ENCODE peak calls at places on chromosome 22, in four cellular contexts. I is GM12878, C is fibroblast of mammary gland, U is kidney. T is an unnamed sample.
A peak's percentile ranks its signal among the peaks of the same experiment; 100 is the strongest.

GRCh38 chr22:40855104-40855959 is 1.1 kb downstream of the ST13 start:
- DNase-seq in C (peak; percentile 63), I (no peak), U (no peak), T (no peak)

GRCh38 chr22:19891350-19892248 is 36.9 kb upstream of the GNB1L start:
- DNase-seq in I (no peak), U (peak; percentile 75), C (peak; percentile 84), T (peak; percentile 59)

GRCh38 chr22:20986365-20986764 is 4.3 kb downstream of the LZTR1 start:
- DNase-seq in I (no peak), U (no peak), C (no peak), T (no peak)

GRCh38 chr22:33917744-33918406 is 2.4 kb downstream of the LARGE1 start:
- DNase-seq in I (peak; percentile 37), C (peak; percentile 23), U (no peak), T (no peak)

GRCh38 chr22:18985761-18986160 is 49.7 kb upstream of the PRODH start:
- DNase-seq in U (no peak), I (no peak), C (no peak), T (no peak)

GRCh38 chr22:21961886-21962654 is 9.4 kb upstream of the PPM1F start:
- DNase-seq in C (peak; percentile 75), U (no peak), I (no peak), T (peak; percentile 13)

GRCh38 chr22:20380486-20380885 is 13.5 kb upstream of the ZNF74 start:
- DNase-seq in U (no peak), I (no peak), C (no peak), T (no peak)

GRCh38 chr22:37492428-37493344 is 6.5 kb upstream of the MFNG start:
- DNase-seq in U (no peak), C (peak; percentile 62), I (no peak), T (no peak)

GRCh38 chr22:44363980-44364749 is 51.4 kb upstream of the SHISAL1 start:
- DNase-seq in C (no peak), I (no peak), U (peak; percentile 60), T (no peak)

GRCh38 chr22:48665286-48666010 is 1162.2 kb downstream of the BRD1 start:
- DNase-seq in C (no peak), U (no peak), I (no peak), T (no peak)

GRCh38 chr22:19770349-19771220 is 10.0 kb downstream of the TBX1 start:
- DNase-seq in I (no peak), C (no peak), U (peak; percentile 52), T (no peak)

GRCh38 chr22:34414467-34415440 is 494.5 kb upstream of the LARGE1 start:
- DNase-seq in I (peak; percentile 39), U (no peak), C (peak; percentile 8), T (no peak)

GRCh38 chr22:39241632-39242388 is 3.0 kb downstream of the PDGFB start:
- DNase-seq in C (no peak), U (no peak), I (no peak), T (no peak)

GRCh38 chr22:33539902-33540751 is 380.1 kb downstream of the LARGE1 start:
- DNase-seq in C (peak; percentile 33), U (peak; percentile 94), I (no peak), T (no peak)

GRCh38 chr22:20549232-20549841 is 41.9 kb downstream of the MED15 start:
- DNase-seq in U (no peak), C (peak; percentile 51), I (no peak), T (no peak)

GRCh38 chr22:48567213-48567975 is 1260.3 kb downstream of the BRD1 start:
- DNase-seq in I (no peak), C (no peak), U (peak; percentile 67), T (no peak)

GRCh38 chr22:38272373-38273134 is at the start of gene TMEM184B:
- DNase-seq in U (peak; percentile 90), C (peak; percentile 56), I (no peak), T (no peak)

GRCh38 chr22:37493979-37494378 is 7.8 kb upstream of the MFNG start:
- DNase-seq in C (no peak), U (no peak), I (no peak), T (no peak)

GRCh38 chr22:39110631-39111561 is 13.9 kb downstream of the APOBEC3H start:
- DNase-seq in U (no peak), I (no peak), C (no peak), T (no peak)

GRCh38 chr22:39522567-39523300 is 2.4 kb downstream of the ATF4 start:
- DNase-seq in U (peak; percentile 42), C (peak; percentile 75), I (no peak), T (no peak)

GRCh38 chr22:38751422-38752346 is 4.1 kb downstream of the SUN2 start:
- DNase-seq in I (peak; percentile 65), C (no peak), U (peak; percentile 87), T (no peak)

GRCh38 chr22:35064664-35065063 is 1.3 kb upstream of the ISX start:
- DNase-seq in C (no peak), U (no peak), I (peak; percentile 68), T (no peak)

GRCh38 chr22:35308480-35308945 is 8.8 kb downstream of the TOM1 start:
- DNase-seq in U (no peak), I (peak; percentile 88), C (no peak), T (no peak)

GRCh38 chr22:19704355-19705015 is 9.8 kb upstream of the SEPTIN5 start:
- DNase-seq in U (peak; percentile 45), I (no peak), C (no peak), T (no peak)

GRCh38 chr22:40705918-40706682 is 26.8 kb downstream of the MCHR1 start:
- DNase-seq in U (no peak), I (no peak), C (no peak), T (no peak)

GRCh38 chr22:19488884-19489843 is 9.4 kb downstream of the CDC45 start:
- DNase-seq in I (no peak), U (no peak), C (peak; percentile 30), T (no peak)

GRCh38 chr22:49727191-49727880 is 100.3 kb downstream of the BRD1 start:
- DNase-seq in C (no peak), U (no peak), I (no peak), T (no peak)
- H3K4me3 ChIP-seq in C (no peak overlapping the region), U (no peak overlapping the region), I (no peak overlapping the region), T (no peak overlapping the region)

DNA sequence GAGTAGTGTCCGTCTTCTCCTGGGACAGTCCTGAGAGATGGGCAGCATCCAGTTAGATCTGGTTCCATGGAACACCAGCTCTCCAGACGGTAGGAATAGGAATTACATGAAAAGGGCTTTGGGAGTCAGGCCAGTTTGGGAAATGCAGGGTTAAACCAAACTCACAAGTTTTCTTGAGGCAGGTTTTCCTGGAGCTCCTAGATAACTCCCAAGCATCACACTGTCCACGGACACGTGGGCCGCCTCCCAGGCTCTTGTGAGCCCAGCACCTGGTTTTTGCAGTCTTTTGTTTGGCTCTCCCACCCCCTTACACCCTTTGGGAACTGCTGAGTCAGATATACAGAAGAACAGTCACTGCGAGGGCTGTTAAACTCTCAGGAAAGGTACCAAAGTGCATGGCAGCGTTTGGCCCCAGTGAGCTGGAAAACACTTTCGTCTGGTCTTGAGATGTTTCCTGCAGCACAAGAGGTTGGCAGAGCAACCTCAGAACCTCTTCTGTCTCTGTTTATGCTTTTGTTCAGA is 90.0 kb downstream of the BCR start:
- DNase-seq in C (peak; percentile 5), I (no peak), U (no peak), T (no peak)
- H3K4me3 ChIP-seq in C (no peak overlapping the region), I (no peak overlapping the region), U (no peak overlapping the region), T (no peak overlapping the region)

DNA sequence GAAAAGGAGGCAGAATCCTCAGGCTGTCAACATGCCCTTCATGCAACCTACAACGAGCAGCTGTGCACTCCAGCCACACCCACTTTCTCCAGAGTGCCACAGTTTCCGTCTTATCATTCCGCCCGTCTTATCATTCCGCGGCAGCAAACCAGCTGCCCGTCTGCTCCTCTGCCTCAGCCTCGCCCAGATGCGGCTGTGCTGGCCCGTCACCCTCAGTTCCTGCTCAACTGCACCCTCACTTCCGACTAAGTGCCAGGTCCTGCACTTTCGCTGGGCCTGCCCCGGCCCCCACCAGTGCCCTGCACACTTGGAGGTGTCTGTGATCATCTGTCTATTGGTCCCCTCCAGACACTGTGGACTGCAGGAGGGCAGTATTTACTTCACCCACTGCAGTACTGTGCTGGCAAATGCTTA is 43.7 kb downstream of the MICAL3 start:
- DNase-seq in I (no peak), U (no peak), C (peak; percentile 23), T (no peak)
- H3K4me3 ChIP-seq in I (no peak overlapping the region), U (no peak overlapping the region), C (no peak overlapping the region), T (peak overlapping the region; percentile 23)

DNA sequence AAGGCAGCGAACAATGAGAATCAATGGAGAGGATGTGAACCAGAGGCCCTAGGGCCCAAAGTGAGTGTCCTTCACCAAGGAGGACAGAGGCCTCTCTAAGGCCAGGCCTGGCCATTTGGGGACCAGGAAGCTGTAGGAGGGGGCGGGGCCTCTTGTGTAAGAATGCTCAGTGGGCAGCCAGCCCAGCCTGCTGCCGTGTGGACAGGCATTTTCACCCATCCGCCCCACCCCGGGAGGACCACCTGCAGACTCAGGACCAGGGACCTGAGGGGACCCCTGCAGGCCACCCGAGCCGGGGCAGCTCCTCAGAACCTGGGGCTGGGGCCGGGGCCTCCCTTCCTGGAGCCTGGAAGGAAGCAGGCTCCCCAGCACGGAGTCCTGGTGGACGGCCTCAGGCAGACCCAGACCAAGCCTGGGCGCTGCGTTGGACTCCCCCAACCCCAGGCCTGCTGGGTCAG is 1.7 kb upstream of the TRABD start:
- DNase-seq in I (no peak), C (peak; percentile 46), U (peak; percentile 93), T (no peak)
- H3K4me3 ChIP-seq in I (no peak overlapping the region), C (no peak overlapping the region), U (no peak overlapping the region), T (no peak overlapping the region)

GRCh38 chr22:42632096-42632495 is 8.3 kb downstream of the ATP5MGL start:
- DNase-seq in U (no peak), C (no peak), I (no peak), T (no peak)

GRCh38 chr22:42633013-42633412 is 7.4 kb downstream of the ATP5MGL start:
- DNase-seq in U (no peak), I (no peak), C (no peak), T (no peak)

GRCh38 chr22:42636506-42636905 is 3.9 kb downstream of the ATP5MGL start:
- DNase-seq in C (no peak), I (no peak), U (no peak), T (no peak)

GRCh38 chr22:42637555-42637954 is 2.8 kb downstream of the ATP5MGL start:
- DNase-seq in C (no peak), I (no peak), U (no peak), T (no peak)

DNA sequence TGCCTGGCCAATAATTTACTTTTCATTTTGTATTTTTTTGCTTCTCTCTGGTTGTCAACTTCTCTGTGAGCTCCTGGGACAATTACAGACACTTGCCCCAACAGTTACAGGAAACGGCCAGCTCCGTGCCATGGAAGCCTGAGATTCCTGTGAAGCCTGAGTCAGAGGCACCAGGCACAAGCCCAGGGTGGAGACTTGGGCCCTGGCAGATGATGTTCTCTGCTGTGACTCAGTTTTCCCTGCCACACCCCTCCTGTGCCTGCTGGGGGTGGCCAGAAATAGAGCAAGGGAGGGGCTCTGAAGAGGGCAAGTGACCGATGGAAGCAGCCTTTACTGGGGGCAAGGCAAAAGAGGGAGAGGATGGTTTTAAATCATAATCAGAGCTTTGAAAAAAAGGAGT is 4.9 kb downstream of the ATP5MGL start:
- DNase-seq in U (no peak), I (no peak), C (peak; percentile 92), T (no peak)
- H3K4me3 ChIP-seq in U (no peak overlapping the region), I (no peak overlapping the region), C (no peak overlapping the region), T (no peak overlapping the region)